ENCODE peak calls at places on chromosomes 1 and 21, in seven cellular contexts. One of them, this sample, is unnamed.

GRCh38 chr1:195188821-195189220 is 1419.4 kb downstream of the KCNT2 start:
- DNase-seq in upper lobe of left lung: no peak
- DNase-seq in left ventricle myocardium inferior: no peak
- DNase-seq in heart right ventricle: no peak
- DNase-seq in cardiac fibroblast: no peak
- DNase-seq in AG09309: no peak
- DNase-seq in fibroblast of the aortic adventitia: no peak
- DNase-seq in this sample: no peak

GRCh38 chr1:109167114-109167513 is 46.6 kb upstream of the SARS1 start:
- DNase-seq in fibroblast of the aortic adventitia: no peak
- DNase-seq in left ventricle myocardium inferior: no peak
- DNase-seq in cardiac fibroblast: peak
- DNase-seq in heart right ventricle: no peak
- DNase-seq in AG09309: no peak
- DNase-seq in upper lobe of left lung: no peak
- DNase-seq in this sample: no peak

GRCh38 chr1:12511516-12512468 is 106.2 kb downstream of the DHRS3 start:
- DNase-seq in fibroblast of the aortic adventitia: peak
- DNase-seq in upper lobe of left lung: no peak
- DNase-seq in AG09309: no peak
- DNase-seq in heart right ventricle: no peak
- DNase-seq in left ventricle myocardium inferior: no peak
- DNase-seq in cardiac fibroblast: no peak
- DNase-seq in this sample: no peak

GRCh38 chr1:167175901-167176300 is 44.8 kb upstream of the POU2F1 start:
- DNase-seq in upper lobe of left lung: no peak
- DNase-seq in heart right ventricle: no peak
- DNase-seq in left ventricle myocardium inferior: no peak
- DNase-seq in cardiac fibroblast: no peak
- DNase-seq in fibroblast of the aortic adventitia: no peak
- DNase-seq in AG09309: no peak
- DNase-seq in this sample: no peak

GRCh38 chr1:183936791-183937190 is 100.7 kb downstream of the COLGALT2 start:
- DNase-seq in left ventricle myocardium inferior: no peak
- DNase-seq in cardiac fibroblast: no peak
- DNase-seq in upper lobe of left lung: no peak
- DNase-seq in AG09309: no peak
- DNase-seq in heart right ventricle: no peak
- DNase-seq in fibroblast of the aortic adventitia: no peak
- DNase-seq in this sample: no peak

GRCh38 chr1:52727114-52727586 is 897 bp downstream of the ZYG11B start:
- DNase-seq in AG09309: no peak
- DNase-seq in cardiac fibroblast: no peak
- DNase-seq in fibroblast of the aortic adventitia: peak
- DNase-seq in heart right ventricle: no peak
- DNase-seq in left ventricle myocardium inferior: no peak
- DNase-seq in upper lobe of left lung: no peak
- DNase-seq in this sample: no peak

GRCh38 chr1:226129230-226129629 is 57.3 kb downstream of the ACBD3 start:
- DNase-seq in upper lobe of left lung: no peak
- DNase-seq in heart right ventricle: no peak
- DNase-seq in cardiac fibroblast: no peak
- DNase-seq in left ventricle myocardium inferior: no peak
- DNase-seq in AG09309: no peak
- DNase-seq in fibroblast of the aortic adventitia: no peak
- DNase-seq in this sample: no peak

GRCh38 chr1:109466440-109467300 is at the start of gene SYPL2:
- DNase-seq in left ventricle myocardium inferior: peak
- DNase-seq in heart right ventricle: peak
- DNase-seq in AG09309: no peak
- DNase-seq in cardiac fibroblast: peak
- DNase-seq in upper lobe of left lung: peak
- DNase-seq in fibroblast of the aortic adventitia: peak
- DNase-seq in this sample: no peak

GRCh38 chr1:148264374-148265276 is 112.5 kb upstream of the NBPF11 start:
- DNase-seq in heart right ventricle: no peak
- DNase-seq in upper lobe of left lung: peak
- DNase-seq in cardiac fibroblast: peak
- DNase-seq in fibroblast of the aortic adventitia: peak
- DNase-seq in left ventricle myocardium inferior: no peak
- DNase-seq in AG09309: no peak
- DNase-seq in this sample: no peak

GRCh38 chr1:54481201-54481884 is 66.7 kb upstream of the ACOT11 start:
- DNase-seq in left ventricle myocardium inferior: no peak
- DNase-seq in upper lobe of left lung: no peak
- DNase-seq in fibroblast of the aortic adventitia: no peak
- DNase-seq in heart right ventricle: no peak
- DNase-seq in AG09309: no peak
- DNase-seq in cardiac fibroblast: no peak
- DNase-seq in this sample: no peak

GRCh38 chr1:179091691-179092165 is 9.9 kb downstream of the TOR3A start:
- DNase-seq in cardiac fibroblast: peak
- DNase-seq in heart right ventricle: peak
- DNase-seq in left ventricle myocardium inferior: peak
- DNase-seq in AG09309: peak
- DNase-seq in fibroblast of the aortic adventitia: peak
- DNase-seq in upper lobe of left lung: no peak
- DNase-seq in this sample: no peak

GRCh38 chr1:230804396-230804795 is 57.2 kb downstream of the CAPN9 start:
- DNase-seq in heart right ventricle: no peak
- DNase-seq in AG09309: no peak
- DNase-seq in upper lobe of left lung: no peak
- DNase-seq in cardiac fibroblast: no peak
- DNase-seq in left ventricle myocardium inferior: no peak
- DNase-seq in fibroblast of the aortic adventitia: no peak
- DNase-seq in this sample: no peak

GRCh38 chr21:35491114-35491513 is 442.0 kb upstream of the RUNX1 start:
- DNase-seq in cardiac fibroblast: no peak
- DNase-seq in left ventricle myocardium inferior: no peak
- DNase-seq in fibroblast of the aortic adventitia: no peak
- DNase-seq in upper lobe of left lung: no peak
- DNase-seq in heart right ventricle: no peak
- DNase-seq in AG09309: no peak
- DNase-seq in this sample: no peak

GRCh38 chr1:101205457-101205856 is 31.4 kb upstream of the S1PR1 start:
- DNase-seq in AG09309: no peak
- DNase-seq in left ventricle myocardium inferior: no peak
- DNase-seq in cardiac fibroblast: no peak
- DNase-seq in fibroblast of the aortic adventitia: no peak
- DNase-seq in upper lobe of left lung: no peak
- DNase-seq in heart right ventricle: no peak
- DNase-seq in this sample: no peak

GRCh38 chr1:109760581-109761226 is 3.0 kb downstream of the EPS8L3 start:
- DNase-seq in upper lobe of left lung: no peak
- DNase-seq in AG09309: no peak
- DNase-seq in left ventricle myocardium inferior: no peak
- DNase-seq in fibroblast of the aortic adventitia: no peak
- DNase-seq in heart right ventricle: no peak
- DNase-seq in cardiac fibroblast: no peak
- DNase-seq in this sample: no peak

GRCh38 chr1:108010581-108010980 is 45.6 kb upstream of the VAV3 start:
- DNase-seq in heart right ventricle: no peak
- DNase-seq in fibroblast of the aortic adventitia: no peak
- DNase-seq in cardiac fibroblast: no peak
- DNase-seq in AG09309: no peak
- DNase-seq in left ventricle myocardium inferior: no peak
- DNase-seq in upper lobe of left lung: no peak
- DNase-seq in this sample: no peak
- TF ChIP-seq CTCF in heart right ventricle: no peak
- TF ChIP-seq CTCF in fibroblast of the aortic adventitia: no peak
- TF ChIP-seq CTCF in cardiac fibroblast: no peak
- TF ChIP-seq CTCF in AG09309: no peak
- TF ChIP-seq CTCF in left ventricle myocardium inferior: no peak
- TF ChIP-seq CTCF in upper lobe of left lung: no peak
- TF ChIP-seq CTCF in this sample: no peak

DNA sequence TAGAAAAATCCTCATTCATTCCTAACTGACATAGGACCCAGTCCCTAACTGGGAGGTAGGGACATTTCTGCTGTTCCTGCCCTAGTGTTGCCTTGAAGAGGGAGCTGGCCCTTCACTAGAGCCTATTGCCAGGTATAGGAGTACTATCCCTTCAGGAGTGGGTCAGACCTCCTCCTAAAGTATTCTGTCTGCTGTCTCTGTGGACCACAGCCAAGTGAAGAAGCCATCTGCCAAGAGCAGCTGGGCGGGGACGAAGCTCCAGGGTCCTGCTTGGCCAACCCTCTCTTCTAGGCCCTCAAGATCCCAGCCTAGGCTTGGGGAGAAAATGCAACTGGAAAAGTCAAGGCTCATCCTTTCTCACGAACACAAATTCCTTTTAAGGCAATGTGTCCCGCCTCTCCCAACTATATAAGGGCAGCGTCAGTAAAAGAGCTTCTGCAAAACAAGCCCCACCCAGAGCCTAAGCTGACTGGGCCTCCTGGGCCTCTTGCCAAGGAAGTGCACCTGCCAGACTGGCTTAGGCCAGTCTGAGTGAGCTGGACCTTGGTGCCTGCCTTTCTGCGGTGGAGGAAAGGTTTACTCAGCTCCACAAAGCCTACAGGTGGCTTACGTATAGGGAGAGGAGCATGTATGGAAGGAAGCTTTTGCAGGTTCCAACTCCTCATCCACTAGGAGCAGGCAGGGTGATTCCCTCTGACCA is 638 bp upstream of the TUFT1 start:
- DNase-seq in fibroblast of the aortic adventitia: peak
- DNase-seq in AG09309: no peak
- DNase-seq in left ventricle myocardium inferior: peak
- DNase-seq in upper lobe of left lung: no peak
- DNase-seq in heart right ventricle: peak
- DNase-seq in cardiac fibroblast: peak
- DNase-seq in this sample: peak
- H3K4me3 ChIP-seq in fibroblast of the aortic adventitia: peak
- H3K4me3 ChIP-seq in AG09309: peak
- H3K4me3 ChIP-seq in left ventricle myocardium inferior: peak
- H3K4me3 ChIP-seq in upper lobe of left lung: peak
- H3K4me3 ChIP-seq in heart right ventricle: peak
- H3K4me3 ChIP-seq in cardiac fibroblast: peak
- H3K4me3 ChIP-seq in this sample: peak

GRCh38 chr1:85201340-85202091 is 700 bp upstream of the SYDE2 start:
- DNase-seq in AG09309: no peak
- DNase-seq in cardiac fibroblast: peak
- DNase-seq in heart right ventricle: peak
- DNase-seq in upper lobe of left lung: peak
- DNase-seq in fibroblast of the aortic adventitia: peak
- DNase-seq in left ventricle myocardium inferior: peak
- DNase-seq in this sample: no peak

GRCh38 chr1:85200870-85201339 is at the start of gene SYDE2:
- DNase-seq in upper lobe of left lung: peak
- DNase-seq in heart right ventricle: peak
- DNase-seq in left ventricle myocardium inferior: peak
- DNase-seq in AG09309: no peak
- DNase-seq in fibroblast of the aortic adventitia: peak
- DNase-seq in cardiac fibroblast: peak
- DNase-seq in this sample: no peak

GRCh38 chr1:85203573-85204169 is 2.9 kb upstream of the SYDE2 start:
- DNase-seq in AG09309: peak
- DNase-seq in heart right ventricle: no peak
- DNase-seq in fibroblast of the aortic adventitia: peak
- DNase-seq in upper lobe of left lung: no peak
- DNase-seq in cardiac fibroblast: no peak
- DNase-seq in left ventricle myocardium inferior: no peak
- DNase-seq in this sample: peak

GRCh38 chr1:85202864-85203255 is 2.0 kb upstream of the SYDE2 start:
- DNase-seq in fibroblast of the aortic adventitia: no peak
- DNase-seq in upper lobe of left lung: no peak
- DNase-seq in AG09309: no peak
- DNase-seq in heart right ventricle: no peak
- DNase-seq in left ventricle myocardium inferior: no peak
- DNase-seq in cardiac fibroblast: no peak
- DNase-seq in this sample: no peak

DNA sequence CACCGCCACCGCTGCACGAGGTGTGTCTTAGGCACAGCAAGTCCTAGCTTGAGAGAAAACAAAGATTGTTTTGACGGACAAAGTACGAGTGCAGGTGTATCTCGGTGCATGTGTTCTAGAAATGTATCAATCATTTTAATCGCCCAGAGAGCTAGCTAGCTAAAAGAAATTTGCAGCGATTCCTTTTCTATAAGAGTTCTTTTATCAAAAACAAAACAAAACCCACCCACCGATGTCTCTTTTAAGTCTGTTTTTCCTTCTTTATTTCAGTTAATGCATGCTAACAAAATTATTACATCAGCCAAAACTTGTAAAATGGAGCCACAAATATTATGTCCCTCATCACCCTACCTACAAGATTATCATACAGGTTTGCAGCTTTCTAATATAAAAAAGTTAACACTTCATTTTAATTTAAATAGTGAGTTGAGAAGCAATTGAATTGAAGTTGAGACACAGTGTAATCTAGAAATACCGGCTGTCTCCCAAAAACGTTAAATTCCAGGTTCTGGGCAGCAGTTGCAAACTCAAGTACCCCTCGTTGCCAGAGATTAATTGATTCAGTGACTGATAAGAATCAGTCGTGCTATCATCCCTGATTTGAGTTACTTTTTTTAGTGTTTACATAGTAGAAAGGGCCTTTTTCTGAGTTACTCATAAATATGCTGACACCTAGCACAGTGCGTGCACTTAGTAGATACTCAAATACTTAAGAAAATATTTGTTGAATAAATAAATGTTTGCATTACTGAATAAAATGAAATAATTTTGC is 1.5 kb upstream of the SYDE2 start:
- DNase-seq in fibroblast of the aortic adventitia: no peak
- DNase-seq in AG09309: no peak
- DNase-seq in left ventricle myocardium inferior: no peak
- DNase-seq in heart right ventricle: no peak
- DNase-seq in cardiac fibroblast: no peak
- DNase-seq in upper lobe of left lung: no peak
- DNase-seq in this sample: no peak
- TF ChIP-seq CTCF in fibroblast of the aortic adventitia: no peak
- TF ChIP-seq CTCF in AG09309: no peak
- TF ChIP-seq CTCF in left ventricle myocardium inferior: no peak
- TF ChIP-seq CTCF in heart right ventricle: no peak
- TF ChIP-seq CTCF in cardiac fibroblast: no peak
- TF ChIP-seq CTCF in upper lobe of left lung: no peak
- TF ChIP-seq CTCF in this sample: no peak

DNA sequence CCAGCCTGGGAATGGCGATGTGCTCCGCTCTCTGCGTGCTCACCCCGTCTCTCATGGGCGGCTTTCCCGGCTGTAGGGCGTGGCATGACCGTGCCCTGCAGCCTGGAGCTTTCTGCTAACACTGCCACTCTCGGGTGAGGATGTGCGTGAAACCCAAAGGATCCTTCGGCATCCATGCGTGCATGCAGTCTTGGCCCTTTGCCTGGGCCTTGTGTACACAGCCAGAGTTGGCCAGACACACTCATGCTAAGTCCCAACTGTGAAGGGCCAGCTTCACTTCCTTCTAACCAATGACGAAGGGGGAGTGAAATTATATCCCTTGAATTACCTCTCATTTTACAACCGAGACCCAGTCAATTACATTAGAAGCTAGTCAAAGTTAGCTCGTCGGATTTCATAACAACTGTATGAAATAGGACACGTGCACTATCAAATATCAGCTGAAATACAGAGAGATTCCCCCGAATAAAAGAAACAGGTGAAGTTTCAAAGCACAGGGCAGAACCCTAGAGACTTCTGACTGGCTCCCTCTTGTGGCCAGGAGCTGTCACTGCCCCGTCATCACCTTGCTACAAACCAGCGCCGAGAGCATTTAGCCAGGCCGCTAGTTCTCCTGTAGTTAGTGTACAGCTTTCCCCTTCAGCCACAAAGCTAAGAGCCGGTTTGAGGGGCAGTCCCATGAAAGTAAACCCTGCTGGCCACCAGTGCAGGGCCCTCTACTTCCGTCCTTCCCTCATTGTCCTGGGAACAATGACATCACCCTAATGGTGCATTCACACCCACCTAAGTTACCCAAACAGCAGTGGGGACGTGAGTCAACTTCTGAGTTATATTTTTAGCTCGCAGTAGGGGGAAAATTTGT is 63.4 kb upstream of the COA6 start:
- DNase-seq in upper lobe of left lung: peak
- DNase-seq in AG09309: no peak
- DNase-seq in left ventricle myocardium inferior: peak
- DNase-seq in cardiac fibroblast: peak
- DNase-seq in fibroblast of the aortic adventitia: peak
- DNase-seq in heart right ventricle: peak
- DNase-seq in this sample: peak
- H3K4me3 ChIP-seq in upper lobe of left lung: peak
- H3K4me3 ChIP-seq in AG09309: peak
- H3K4me3 ChIP-seq in left ventricle myocardium inferior: no peak
- H3K4me3 ChIP-seq in cardiac fibroblast: peak
- H3K4me3 ChIP-seq in fibroblast of the aortic adventitia: peak
- H3K4me3 ChIP-seq in heart right ventricle: no peak
- H3K4me3 ChIP-seq in this sample: no peak

This sample was measured in LNCaP clone FGC.